ENCODE peak calls at places on chromosomes 11 and 22, in five cellular contexts. One of them, this sample, is unnamed.

GRCh38 chr11:4683020-4683419 is 14.6 kb downstream of the OR51E2 start:
- DNase-seq in HCT116: no peak
- DNase-seq in RWPE1: peak
- DNase-seq in A549: no peak
- DNase-seq in adrenal gland: no peak
- DNase-seq in this sample: peak

GRCh38 chr11:73402834-73403185 is 26.6 kb downstream of the RELT start:
- DNase-seq in HCT116: no peak
- DNase-seq in RWPE1: no peak
- DNase-seq in A549: no peak
- DNase-seq in adrenal gland: peak
- DNase-seq in this sample: no peak

GRCh38 chr11:65026810-65027209 is 429 bp upstream of the SNX15 start:
- DNase-seq in HCT116: no peak
- DNase-seq in RWPE1: no peak
- DNase-seq in A549: no peak
- DNase-seq in adrenal gland: no peak
- DNase-seq in this sample: no peak

GRCh38 chr11:6249822-6250555 is 9.6 kb upstream of the CCKBR start:
- DNase-seq in HCT116: peak
- DNase-seq in RWPE1: peak
- DNase-seq in A549: peak
- DNase-seq in adrenal gland: peak
- DNase-seq in this sample: peak

GRCh38 chr22:42758929-42759629 is 38.4 kb upstream of the A4GALT start:
- DNase-seq in HCT116: no peak
- DNase-seq in RWPE1: no peak
- DNase-seq in A549: peak
- DNase-seq in adrenal gland: no peak
- DNase-seq in this sample: no peak

GRCh38 chr22:44972363-44973083 is 37.3 kb downstream of the PHF21B start:
- DNase-seq in HCT116: no peak
- DNase-seq in RWPE1: no peak
- DNase-seq in A549: no peak
- DNase-seq in adrenal gland: no peak
- DNase-seq in this sample: no peak

GRCh38 chr11:31645747-31646146 is 136.2 kb downstream of the ELP4 start:
- DNase-seq in HCT116: peak
- DNase-seq in RWPE1: peak
- DNase-seq in A549: peak
- DNase-seq in adrenal gland: no peak
- DNase-seq in this sample: peak

GRCh38 chr11:119115484-119116234 is 5.7 kb upstream of the HINFP start:
- DNase-seq in HCT116: no peak
- DNase-seq in RWPE1: no peak
- DNase-seq in A549: no peak
- DNase-seq in adrenal gland: peak
- DNase-seq in this sample: no peak

GRCh38 chr11:12693485-12694181 is 19.4 kb downstream of the TEAD1 start:
- DNase-seq in HCT116: peak
- DNase-seq in RWPE1: peak
- DNase-seq in A549: peak
- DNase-seq in adrenal gland: peak
- DNase-seq in this sample: peak

GRCh38 chr11:61551630-61552029 is 29.2 kb downstream of the SYT7 start:
- DNase-seq in HCT116: peak
- DNase-seq in RWPE1: no peak
- DNase-seq in A549: peak
- DNase-seq in adrenal gland: peak
- DNase-seq in this sample: no peak

GRCh38 chr11:23353611-23354010 is 493.3 kb upstream of the CCDC179 start:
- DNase-seq in HCT116: no peak
- DNase-seq in RWPE1: no peak
- DNase-seq in A549: no peak
- DNase-seq in adrenal gland: no peak
- DNase-seq in this sample: no peak

GRCh38 chr22:37373451-37373850 is 53.8 kb downstream of the ELFN2 start:
- DNase-seq in HCT116: no peak
- DNase-seq in RWPE1: no peak
- DNase-seq in A549: no peak
- DNase-seq in adrenal gland: no peak
- DNase-seq in this sample: no peak

GRCh38 chr11:47410404-47411264 is 2.2 kb downstream of the SLC39A13 start:
- DNase-seq in HCT116: no peak
- DNase-seq in RWPE1: no peak
- DNase-seq in A549: no peak
- DNase-seq in adrenal gland: no peak
- DNase-seq in this sample: no peak

GRCh38 chr11:115219378-115219777 is 284.8 kb downstream of the CADM1 start:
- DNase-seq in HCT116: no peak
- DNase-seq in RWPE1: no peak
- DNase-seq in A549: no peak
- DNase-seq in adrenal gland: no peak
- DNase-seq in this sample: no peak

GRCh38 chr11:67255864-67256263 is 10.4 kb upstream of the GRK2 start:
- DNase-seq in HCT116: no peak
- DNase-seq in RWPE1: no peak
- DNase-seq in A549: no peak
- DNase-seq in adrenal gland: peak
- DNase-seq in this sample: no peak

GRCh38 chr11:78094250-78094649 is 14.6 kb upstream of the NDUFC2 start:
- DNase-seq in HCT116: no peak
- DNase-seq in RWPE1: no peak
- DNase-seq in A549: no peak
- DNase-seq in adrenal gland: no peak
- DNase-seq in this sample: no peak

GRCh38 chr22:43345761-43346261 is 2.6 kb upstream of the SCUBE1 start:
- DNase-seq in HCT116: no peak
- DNase-seq in RWPE1: no peak
- DNase-seq in A549: peak
- DNase-seq in adrenal gland: no peak
- DNase-seq in this sample: no peak

GRCh38 chr22:44678980-44679647 is 22.9 kb upstream of the PRR5 start:
- DNase-seq in HCT116: no peak
- DNase-seq in RWPE1: no peak
- DNase-seq in A549: no peak
- DNase-seq in adrenal gland: no peak
- DNase-seq in this sample: no peak

GRCh38 chr11:132674161-132674560 is 858.1 kb downstream of the OPCML start:
- DNase-seq in HCT116: no peak
- DNase-seq in RWPE1: no peak
- DNase-seq in A549: no peak
- DNase-seq in adrenal gland: no peak
- DNase-seq in this sample: no peak

GRCh38 chr11:114366331-114367243 is 33.7 kb downstream of the C11orf71 start:
- DNase-seq in HCT116: no peak
- DNase-seq in RWPE1: peak
- DNase-seq in A549: peak
- DNase-seq in adrenal gland: no peak
- DNase-seq in this sample: no peak

GRCh38 chr22:22450343-22450839 is 58.2 kb downstream of the ZNF280B start:
- DNase-seq in HCT116: no peak
- DNase-seq in RWPE1: no peak
- DNase-seq in A549: no peak
- DNase-seq in adrenal gland: peak
- DNase-seq in this sample: no peak

GRCh38 chr11:21710791-21711190 is 482.1 kb upstream of the ANO5 start:
- DNase-seq in HCT116: no peak
- DNase-seq in RWPE1: no peak
- DNase-seq in A549: no peak
- DNase-seq in adrenal gland: no peak
- DNase-seq in this sample: peak

GRCh38 chr11:19906126-19906525 is 193.5 kb downstream of the NAV2 start:
- DNase-seq in HCT116: no peak
- DNase-seq in RWPE1: no peak
- DNase-seq in A549: peak
- DNase-seq in adrenal gland: no peak
- DNase-seq in this sample: no peak

GRCh38 chr22:47301820-47302475 is 539.5 kb downstream of the TBC1D22A start:
- DNase-seq in HCT116: no peak
- DNase-seq in RWPE1: no peak
- DNase-seq in A549: no peak
- DNase-seq in adrenal gland: peak
- DNase-seq in this sample: no peak

GRCh38 chr11:11378184-11378940 is 25.3 kb upstream of the CSNK2A3 start:
- DNase-seq in HCT116: no peak
- DNase-seq in RWPE1: no peak
- DNase-seq in A549: no peak
- DNase-seq in adrenal gland: no peak
- DNase-seq in this sample: no peak

GRCh38 chr11:69380451-69380901 is 86.5 kb downstream of the MYEOV start:
- DNase-seq in HCT116: no peak
- DNase-seq in RWPE1: no peak
- DNase-seq in A549: no peak
- DNase-seq in adrenal gland: no peak
- DNase-seq in this sample: no peak

GRCh38 chr11:11170352-11171084 is 182.5 kb downstream of the CSNK2A3 start:
- DNase-seq in HCT116: no peak
- DNase-seq in RWPE1: no peak
- DNase-seq in A549: no peak
- DNase-seq in adrenal gland: no peak
- DNase-seq in this sample: no peak

GRCh38 chr11:128298271-128298670 is 289.1 kb downstream of the ETS1 start:
- DNase-seq in HCT116: no peak
- DNase-seq in RWPE1: no peak
- DNase-seq in A549: no peak
- DNase-seq in adrenal gland: no peak
- DNase-seq in this sample: no peak
- H3K27ac ChIP-seq in HCT116: no peak
- H3K27ac ChIP-seq in RWPE1: no peak
- H3K27ac ChIP-seq in A549: no peak
- H3K27ac ChIP-seq in adrenal gland: no peak
- H3K27ac ChIP-seq in this sample: no peak

GRCh38 chr11:74927496-74927895 is 21.4 kb downstream of the XRRA1 start:
- DNase-seq in HCT116: no peak
- DNase-seq in RWPE1: no peak
- DNase-seq in A549: no peak
- DNase-seq in adrenal gland: no peak
- DNase-seq in this sample: no peak
- H3K27ac ChIP-seq in HCT116: no peak
- H3K27ac ChIP-seq in RWPE1: no peak
- H3K27ac ChIP-seq in A549: no peak
- H3K27ac ChIP-seq in adrenal gland: no peak
- H3K27ac ChIP-seq in this sample: no peak

GRCh38 chr11:128297805-128298204 is 289.6 kb downstream of the ETS1 start:
- DNase-seq in HCT116: no peak
- DNase-seq in RWPE1: no peak
- DNase-seq in A549: no peak
- DNase-seq in adrenal gland: no peak
- DNase-seq in this sample: no peak

GRCh38 chr11:128294001-128294684 is 293.2 kb downstream of the ETS1 start:
- DNase-seq in HCT116: no peak
- DNase-seq in RWPE1: no peak
- DNase-seq in A549: no peak
- DNase-seq in adrenal gland: no peak
- DNase-seq in this sample: no peak

GRCh38 chr11:128299132-128299726 is 288.1 kb downstream of the ETS1 start:
- DNase-seq in HCT116: no peak
- DNase-seq in RWPE1: no peak
- DNase-seq in A549: no peak
- DNase-seq in adrenal gland: no peak
- DNase-seq in this sample: no peak

GRCh38 chr11:128294685-128295079 is 292.7 kb downstream of the ETS1 start:
- DNase-seq in HCT116: no peak
- DNase-seq in RWPE1: no peak
- DNase-seq in A549: no peak
- DNase-seq in adrenal gland: no peak
- DNase-seq in this sample: no peak

GRCh38 chr11:128297111-128297651 is 290.2 kb downstream of the ETS1 start:
- DNase-seq in HCT116: no peak
- DNase-seq in RWPE1: no peak
- DNase-seq in A549: no peak
- DNase-seq in adrenal gland: no peak
- DNase-seq in this sample: no peak
- H3K27ac ChIP-seq in HCT116: no peak
- H3K27ac ChIP-seq in RWPE1: no peak
- H3K27ac ChIP-seq in A549: no peak
- H3K27ac ChIP-seq in adrenal gland: no peak
- H3K27ac ChIP-seq in this sample: no peak

GRCh38 chr22:30251661-30252226 is 5.2 kb upstream of the LIF start:
- DNase-seq in HCT116: no peak
- DNase-seq in RWPE1: peak
- DNase-seq in A549: no peak
- DNase-seq in adrenal gland: no peak
- DNase-seq in this sample: no peak
- H3K27ac ChIP-seq in HCT116: peak
- H3K27ac ChIP-seq in RWPE1: no peak
- H3K27ac ChIP-seq in A549: peak
- H3K27ac ChIP-seq in adrenal gland: no peak
- H3K27ac ChIP-seq in this sample: no peak

DNA sequence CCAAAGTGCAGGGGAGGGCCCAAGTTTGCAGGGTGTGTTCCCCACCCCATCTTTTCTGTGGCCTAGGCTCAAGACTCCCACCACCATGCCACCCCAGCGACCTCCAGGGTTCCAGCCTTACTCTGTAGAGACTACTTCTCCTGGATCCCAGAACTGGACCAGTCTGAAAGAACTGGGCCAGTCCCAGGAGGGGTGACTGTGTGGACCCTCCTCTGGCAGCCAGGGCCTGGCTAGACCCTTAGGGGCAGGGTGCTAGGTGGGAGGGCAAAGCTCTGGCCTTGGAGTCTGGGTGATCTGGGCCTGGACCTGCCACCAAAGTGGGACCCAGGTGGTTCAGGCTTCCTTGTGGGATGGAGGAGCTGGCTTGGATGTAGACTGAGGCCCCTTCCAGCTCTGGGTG is 41.8 kb upstream of the ACCSL start:
- DNase-seq in HCT116: no peak
- DNase-seq in RWPE1: no peak
- DNase-seq in A549: no peak
- DNase-seq in adrenal gland: peak
- DNase-seq in this sample: no peak
- H3K27ac ChIP-seq in HCT116: no peak
- H3K27ac ChIP-seq in RWPE1: no peak
- H3K27ac ChIP-seq in A549: no peak
- H3K27ac ChIP-seq in adrenal gland: no peak
- H3K27ac ChIP-seq in this sample: no peak

This sample was measured in epithelial cell of prostate.